ENCODE peak calls at places on chromosomes 1 and 21, in eight cellular contexts. One of them, this sample, is unnamed.

GRCh38 chr21:18249542-18250152 is 5.0 kb downstream of the CHODL start:
- DNase-seq in kidney glomerular epithelial cell: no peak
- DNase-seq in kidney tubule cell: no peak
- DNase-seq in ELR: no peak
- DNase-seq in H4: peak; percentile 10
- DNase-seq in iris pigment epithelial cell: no peak
- DNase-seq in endothelial cell of umbilical vein: no peak
- DNase-seq in iPS DF 19.7: no peak
- DNase-seq in this sample: no peak

GRCh38 chr1:20727746-20728316 is 4.7 kb downstream of the SH2D5 start:
- DNase-seq in kidney glomerular epithelial cell: no peak
- DNase-seq in kidney tubule cell: no peak
- DNase-seq in ELR: no peak
- DNase-seq in H4: no peak
- DNase-seq in iris pigment epithelial cell: peak; percentile 27
- DNase-seq in endothelial cell of umbilical vein: no peak
- DNase-seq in iPS DF 19.7: no peak
- DNase-seq in this sample: no peak

GRCh38 chr1:56446531-56447098 is 132.7 kb downstream of the PLPP3 start:
- DNase-seq in kidney glomerular epithelial cell: no peak
- DNase-seq in kidney tubule cell: no peak
- DNase-seq in ELR: no peak
- DNase-seq in H4: no peak
- DNase-seq in iris pigment epithelial cell: peak; percentile 7
- DNase-seq in endothelial cell of umbilical vein: no peak
- DNase-seq in iPS DF 19.7: no peak
- DNase-seq in this sample: no peak

GRCh38 chr1:198125995-198126758 is 30.6 kb upstream of the NEK7 start:
- DNase-seq in kidney glomerular epithelial cell: peak; percentile 81
- DNase-seq in kidney tubule cell: peak; percentile 70
- DNase-seq in ELR: peak; percentile 48
- DNase-seq in H4: no peak
- DNase-seq in iris pigment epithelial cell: peak; percentile 87
- DNase-seq in endothelial cell of umbilical vein: peak; percentile 80
- DNase-seq in iPS DF 19.7: no peak
- DNase-seq in this sample: no peak

GRCh38 chr21:46110499-46111192 is 12.7 kb downstream of the COL6A2 start:
- DNase-seq in kidney glomerular epithelial cell: no peak
- DNase-seq in kidney tubule cell: no peak
- DNase-seq in ELR: no peak
- DNase-seq in H4: no peak
- DNase-seq in iris pigment epithelial cell: no peak
- DNase-seq in endothelial cell of umbilical vein: no peak
- DNase-seq in iPS DF 19.7: no peak
- DNase-seq in this sample: no peak

GRCh38 chr1:241167121-241167619 is 189.8 kb downstream of the RGS7 start:
- DNase-seq in kidney glomerular epithelial cell: no peak
- DNase-seq in kidney tubule cell: no peak
- DNase-seq in ELR: no peak
- DNase-seq in H4: peak; percentile 67
- DNase-seq in iris pigment epithelial cell: no peak
- DNase-seq in endothelial cell of umbilical vein: no peak
- DNase-seq in iPS DF 19.7: no peak
- DNase-seq in this sample: no peak

GRCh38 chr1:108075055-108075454 is 110.1 kb upstream of the VAV3 start:
- DNase-seq in kidney glomerular epithelial cell: no peak
- DNase-seq in kidney tubule cell: no peak
- DNase-seq in ELR: no peak
- DNase-seq in H4: no peak
- DNase-seq in iris pigment epithelial cell: no peak
- DNase-seq in endothelial cell of umbilical vein: no peak
- DNase-seq in iPS DF 19.7: no peak
- DNase-seq in this sample: no peak

GRCh38 chr1:84936116-84936810 is 43.3 kb upstream of the LPAR3 start:
- DNase-seq in kidney glomerular epithelial cell: peak; percentile 74
- DNase-seq in kidney tubule cell: peak; percentile 76
- DNase-seq in ELR: peak; percentile 79
- DNase-seq in H4: peak; percentile 49
- DNase-seq in iris pigment epithelial cell: peak; percentile 67
- DNase-seq in endothelial cell of umbilical vein: peak; percentile 57
- DNase-seq in iPS DF 19.7: peak; percentile 30
- DNase-seq in this sample: no peak